ENCODE peak calls at places on chromosomes 4 and X, in ten cellular contexts. One of them, this sample, is unnamed.

GRCh38 chr4:159016527-159017137 is 86.2 kb upstream of the RAPGEF2 start:
- DNase-seq in dermis blood vessel endothelial cell: no peak
- DNase-seq in heart left ventricle: no peak
- DNase-seq in stimulated activated CD8-positive, alpha-beta memory T cell treated with anti-CD3 and anti-CD28 coated beads, Interleukin-7, amount 100 ng/mL, for 1 hour: no peak
- DNase-seq in T-helper 17 cell: no peak
- DNase-seq in lower lobe of right lung: no peak
- DNase-seq in HEK293T: peak; percentile 48
- DNase-seq in stromal cell of bone marrow: no peak
- DNase-seq in tibial artery: no peak
- DNase-seq in posterior cingulate gyrus: no peak
- DNase-seq in this sample: no peak

GRCh38 chr4:41204400-41204978 is 9.9 kb downstream of the APBB2 start:
- DNase-seq in dermis blood vessel endothelial cell: peak; percentile 91
- DNase-seq in heart left ventricle: peak; percentile 55
- DNase-seq in stimulated activated CD8-positive, alpha-beta memory T cell treated with anti-CD3 and anti-CD28 coated beads, Interleukin-7, amount 100 ng/mL, for 1 hour: no peak
- DNase-seq in T-helper 17 cell: no peak
- DNase-seq in lower lobe of right lung: no peak
- DNase-seq in HEK293T: no peak
- DNase-seq in stromal cell of bone marrow: no peak
- DNase-seq in tibial artery: no peak
- DNase-seq in posterior cingulate gyrus: no peak
- DNase-seq in this sample: no peak

GRCh38 chr4:69835766-69836165 is 24.2 kb downstream of the SULT1E1 start:
- DNase-seq in dermis blood vessel endothelial cell: no peak
- DNase-seq in heart left ventricle: no peak
- DNase-seq in stimulated activated CD8-positive, alpha-beta memory T cell treated with anti-CD3 and anti-CD28 coated beads, Interleukin-7, amount 100 ng/mL, for 1 hour: no peak
- DNase-seq in T-helper 17 cell: no peak
- DNase-seq in lower lobe of right lung: no peak
- DNase-seq in HEK293T: no peak
- DNase-seq in stromal cell of bone marrow: no peak
- DNase-seq in tibial artery: no peak
- DNase-seq in posterior cingulate gyrus: no peak
- DNase-seq in this sample: no peak

GRCh38 chrX:39201305-39201990 is 400.2 kb downstream of the MID1IP1 start:
- DNase-seq in dermis blood vessel endothelial cell: no peak
- DNase-seq in heart left ventricle: no peak
- DNase-seq in stimulated activated CD8-positive, alpha-beta memory T cell treated with anti-CD3 and anti-CD28 coated beads, Interleukin-7, amount 100 ng/mL, for 1 hour: no peak
- DNase-seq in T-helper 17 cell: no peak
- DNase-seq in lower lobe of right lung: no peak
- DNase-seq in HEK293T: no peak
- DNase-seq in stromal cell of bone marrow: no peak
- DNase-seq in tibial artery: no peak
- DNase-seq in posterior cingulate gyrus: no peak
- DNase-seq in this sample: no peak

GRCh38 chrX:12770440-12770839 is 20.8 kb upstream of the PRPS2 start:
- DNase-seq in dermis blood vessel endothelial cell: peak; percentile 56
- DNase-seq in heart left ventricle: no peak
- DNase-seq in stimulated activated CD8-positive, alpha-beta memory T cell treated with anti-CD3 and anti-CD28 coated beads, Interleukin-7, amount 100 ng/mL, for 1 hour: no peak
- DNase-seq in T-helper 17 cell: no peak
- DNase-seq in lower lobe of right lung: no peak
- DNase-seq in HEK293T: peak; percentile 17
- DNase-seq in stromal cell of bone marrow: no peak
- DNase-seq in tibial artery: no peak
- DNase-seq in posterior cingulate gyrus: no peak
- DNase-seq in this sample: no peak

GRCh38 chr4:116272336-116272735 is 813.0 kb downstream of the TRAM1L1 start:
- DNase-seq in dermis blood vessel endothelial cell: no peak
- DNase-seq in heart left ventricle: no peak
- DNase-seq in stimulated activated CD8-positive, alpha-beta memory T cell treated with anti-CD3 and anti-CD28 coated beads, Interleukin-7, amount 100 ng/mL, for 1 hour: no peak
- DNase-seq in T-helper 17 cell: no peak
- DNase-seq in lower lobe of right lung: no peak
- DNase-seq in HEK293T: no peak
- DNase-seq in stromal cell of bone marrow: no peak
- DNase-seq in tibial artery: no peak
- DNase-seq in posterior cingulate gyrus: no peak
- DNase-seq in this sample: no peak

GRCh38 chr4:76380561-76380960 is 40.4 kb downstream of the CCDC158 start:
- DNase-seq in dermis blood vessel endothelial cell: no peak
- DNase-seq in heart left ventricle: no peak
- DNase-seq in stimulated activated CD8-positive, alpha-beta memory T cell treated with anti-CD3 and anti-CD28 coated beads, Interleukin-7, amount 100 ng/mL, for 1 hour: no peak
- DNase-seq in T-helper 17 cell: no peak
- DNase-seq in lower lobe of right lung: no peak
- DNase-seq in HEK293T: no peak
- DNase-seq in stromal cell of bone marrow: no peak
- DNase-seq in tibial artery: no peak
- DNase-seq in posterior cingulate gyrus: no peak
- DNase-seq in this sample: no peak

GRCh38 chrX:123884809-123885408 is 25.1 kb downstream of the XIAP start:
- DNase-seq in dermis blood vessel endothelial cell: peak; percentile 69
- DNase-seq in heart left ventricle: no peak
- DNase-seq in stimulated activated CD8-positive, alpha-beta memory T cell treated with anti-CD3 and anti-CD28 coated beads, Interleukin-7, amount 100 ng/mL, for 1 hour: no peak
- DNase-seq in T-helper 17 cell: peak; percentile 7
- DNase-seq in lower lobe of right lung: no peak
- DNase-seq in HEK293T: peak; percentile 65
- DNase-seq in stromal cell of bone marrow: no peak
- DNase-seq in tibial artery: no peak
- DNase-seq in posterior cingulate gyrus: no peak
- DNase-seq in this sample: peak; percentile 26

GRCh38 chr4:184265566-184266351 is 48.1 kb upstream of the ENPP6 start:
- DNase-seq in dermis blood vessel endothelial cell: peak; percentile 84
- DNase-seq in heart left ventricle: no peak
- DNase-seq in stimulated activated CD8-positive, alpha-beta memory T cell treated with anti-CD3 and anti-CD28 coated beads, Interleukin-7, amount 100 ng/mL, for 1 hour: no peak
- DNase-seq in T-helper 17 cell: no peak
- DNase-seq in lower lobe of right lung: no peak
- DNase-seq in HEK293T: no peak
- DNase-seq in stromal cell of bone marrow: no peak
- DNase-seq in tibial artery: no peak
- DNase-seq in posterior cingulate gyrus: no peak
- DNase-seq in this sample: no peak

GRCh38 chr4:20074450-20074849 is 177.3 kb upstream of the SLIT2 start:
- DNase-seq in dermis blood vessel endothelial cell: no peak
- DNase-seq in heart left ventricle: no peak
- DNase-seq in stimulated activated CD8-positive, alpha-beta memory T cell treated with anti-CD3 and anti-CD28 coated beads, Interleukin-7, amount 100 ng/mL, for 1 hour: no peak
- DNase-seq in T-helper 17 cell: no peak
- DNase-seq in lower lobe of right lung: no peak
- DNase-seq in HEK293T: peak; percentile 10
- DNase-seq in stromal cell of bone marrow: no peak
- DNase-seq in tibial artery: no peak
- DNase-seq in posterior cingulate gyrus: no peak
- DNase-seq in this sample: no peak